ENCODE peak calls at places on chromosomes 7 and 10, in seven cellular contexts. O is activated naive CD8-positive, alpha-beta T cell treated with anti-CD3 and anti-CD28 coated beads, Interleukin-2, amount 50 U/mL, for 24 hours; G is uterus; D is RWPE2; W is hepatic stellate cell; C is dorsolateral prefrontal cortex; K is AML-193. B is an unnamed sample.

GRCh38 chr7:22563115-22563514 is 63.1 kb upstream of the STEAP1B start:
- DNase-seq in G (no peak), W (no peak), D (no peak), C (no peak), K (no peak), O (no peak), B (no peak)

GRCh38 chr7:351681-352480 is 61.9 kb downstream of the FOXL3 start:
- DNase-seq in G (no peak), W (no peak), K (no peak), C (no peak), D (no peak), O (peak), B (no peak)

GRCh38 chr7:43758029-43758860 is at the start of gene BLVRA:
- DNase-seq in W (peak), O (peak), G (peak), C (peak), K (no peak), D (no peak), B (no peak)

GRCh38 chr7:95002726-95003125 is 95.3 kb downstream of the PPP1R9A start:
- DNase-seq in O (no peak), G (no peak), K (no peak), C (no peak), D (no peak), W (no peak), B (no peak)

GRCh38 chr7:104900525-104900924 is 113.5 kb upstream of the KMT2E start:
- DNase-seq in G (no peak), W (no peak), C (no peak), D (no peak), O (no peak), K (no peak), B (no peak)

GRCh38 chr7:46229409-46229808 is 308.3 kb upstream of the IGFBP3 start:
- DNase-seq in C (no peak), K (no peak), G (no peak), O (no peak), D (no peak), W (peak), B (no peak)

GRCh38 chr10:71743866-71744265 is 24.3 kb upstream of the C10orf105 start:
- DNase-seq in K (no peak), C (no peak), G (no peak), W (no peak), O (no peak), D (no peak), B (no peak)

GRCh38 chr7:45921699-45922519 is 837 bp upstream of the IGFBP3 start:
- DNase-seq in G (peak), D (no peak), O (peak), C (no peak), W (peak), K (no peak), B (peak)

GRCh38 chr7:26321440-26321839 is 29.8 kb downstream of the SNX10 start:
- DNase-seq in O (no peak), K (no peak), C (no peak), W (no peak), G (no peak), D (no peak), B (no peak)

GRCh38 chr7:13055732-13056369 is 368.4 kb downstream of the ARL4A start:
- DNase-seq in O (no peak), K (peak), D (no peak), W (no peak), C (no peak), G (no peak), B (no peak)

GRCh38 chr7:157523371-157523765 is 186.6 kb downstream of the DNAJB6 start:
- DNase-seq in D (peak), K (no peak), O (no peak), C (no peak), W (no peak), G (no peak), B (no peak)

GRCh38 chr7:74429153-74429747 is 24.5 kb upstream of the GTF2IRD1 start:
- DNase-seq in K (no peak), G (no peak), W (peak), C (no peak), D (no peak), O (no peak), B (peak)

GRCh38 chr7:130157700-130158099 is 47.5 kb downstream of the TMEM209 start:
- DNase-seq in O (no peak), C (no peak), W (no peak), D (no peak), K (no peak), G (no peak), B (no peak)

GRCh38 chr7:47295606-47296005 is 286.3 kb downstream of the TNS3 start:
- DNase-seq in K (no peak), C (no peak), D (no peak), O (no peak), G (no peak), W (no peak), B (no peak)

GRCh38 chr10:74936577-74937445 is 110.4 kb downstream of the KAT6B start:
- DNase-seq in K (no peak), O (no peak), G (no peak), C (no peak), W (no peak), D (no peak), B (no peak)

GRCh38 chr10:60798031-60798430 is 19.8 kb downstream of the CDK1 start:
- DNase-seq in D (no peak), O (no peak), K (no peak), G (no peak), W (no peak), C (no peak), B (no peak)

GRCh38 chr7:95690367-95690947 is 81.9 kb upstream of the DYNC1I1 start:
- DNase-seq in G (no peak), C (no peak), O (no peak), W (peak), K (peak), D (no peak), B (peak)

GRCh38 chr7:17402628-17403278 is 104.3 kb downstream of the AHR start:
- DNase-seq in D (no peak), G (no peak), K (no peak), O (peak), W (no peak), C (no peak), B (no peak)